ENCODE peak calls at places on chromosomes 4 and X, in seven cellular contexts. G is psoas muscle; E is CD8-positive, alpha-beta T cell; J is kidney epithelial cell; X is transverse colon; H is stomach; I is right atrium auricular region. B is an unnamed sample.

GRCh38 chr4:110518889-110519490 is 43.0 kb downstream of the ENPEP start:
- DNase-seq in E (no peak), J (no peak), H (no peak), X (peak; percentile 14), G (no peak), I (no peak), B (no peak)

GRCh38 chr4:184345573-184345922 is 127.9 kb upstream of the ENPP6 start:
- DNase-seq in X (no peak), I (peak; percentile 81), E (no peak), J (no peak), G (peak; percentile 87), H (no peak), B (no peak)

GRCh38 chr4:76658231-76659102 is 223.4 kb downstream of the SHROOM3 start:
- DNase-seq in X (no peak), G (no peak), H (no peak), E (no peak), J (peak; percentile 66), I (no peak), B (peak; percentile 84)

GRCh38 chr4:10172278-10173038 is 55.9 kb upstream of the WDR1 start:
- DNase-seq in H (no peak), X (no peak), I (no peak), J (no peak), E (no peak), G (no peak), B (no peak)

GRCh38 chr4:36138221-36138620 is 106.1 kb downstream of the ARAP2 start:
- DNase-seq in X (no peak), J (no peak), I (no peak), E (no peak), H (no peak), G (no peak), B (no peak)

GRCh38 chrX:64093761-64094160 is 111.7 kb downstream of the AMER1 start:
- DNase-seq in G (no peak), J (no peak), E (no peak), I (no peak), H (no peak), X (no peak), B (no peak)

GRCh38 chrX:31021537-31021936 is 50.3 kb downstream of the FTHL17 start:
- DNase-seq in H (no peak), X (no peak), J (no peak), I (no peak), E (no peak), G (no peak), B (no peak)

GRCh38 chr4:113826431-113826830 is 64.9 kb upstream of the CAMK2D start:
- DNase-seq in X (no peak), H (no peak), J (no peak), E (no peak), I (no peak), G (no peak), B (no peak)

GRCh38 chr4:152586668-152587067 is 50.8 kb upstream of the FBXW7 start:
- DNase-seq in X (no peak), E (no peak), H (no peak), G (no peak), J (no peak), I (no peak), B (no peak)

GRCh38 chrX:102744307-102744706 is 23.8 kb downstream of the GPRASP3 start:
- DNase-seq in G (no peak), J (no peak), E (no peak), H (no peak), I (no peak), X (no peak), B (no peak)

GRCh38 chr4:13892739-13893105 is 265.2 kb upstream of the BOD1L1 start:
- DNase-seq in H (no peak), G (no peak), E (no peak), X (no peak), J (no peak), I (no peak), B (no peak)

GRCh38 chr4:153794001-153794400 is 5.1 kb upstream of the SFRP2 start:
- DNase-seq in E (no peak), G (no peak), I (no peak), H (no peak), J (no peak), X (no peak), B (no peak)

GRCh38 chrX:103017542-103017941 is 46.4 kb downstream of the BEX1 start:
- DNase-seq in X (no peak), I (no peak), G (no peak), H (no peak), J (no peak), E (no peak), B (no peak)

GRCh38 chrX:12965390-12965940 is 9.4 kb upstream of the TMSB4X start:
- DNase-seq in J (no peak), H (no peak), X (no peak), I (no peak), G (no peak), E (no peak), B (no peak)

GRCh38 chr4:122129061-122129460 is 23.1 kb upstream of the BLTP1 start:
- DNase-seq in H (no peak), G (no peak), I (no peak), J (no peak), X (no peak), E (no peak), B (no peak)

GRCh38 chrX:23434356-23434884 is 99.8 kb downstream of the PTCHD1 start:
- DNase-seq in G (peak; percentile 89), I (peak; percentile 82), X (peak; percentile 46), H (peak; percentile 84), J (no peak), E (no peak), B (no peak)

GRCh38 chrX:23699636-23700194 is 32.4 kb downstream of the PRDX4 start:
- DNase-seq in X (no peak), I (peak; percentile 63), E (no peak), J (no peak), G (no peak), H (no peak), B (no peak)

GRCh38 chr4:164446516-164446915 is 307.4 kb upstream of the SMIM31 start:
- DNase-seq in J (peak; percentile 14), E (no peak), H (no peak), G (no peak), X (no peak), I (no peak), B (no peak)

DNA sequence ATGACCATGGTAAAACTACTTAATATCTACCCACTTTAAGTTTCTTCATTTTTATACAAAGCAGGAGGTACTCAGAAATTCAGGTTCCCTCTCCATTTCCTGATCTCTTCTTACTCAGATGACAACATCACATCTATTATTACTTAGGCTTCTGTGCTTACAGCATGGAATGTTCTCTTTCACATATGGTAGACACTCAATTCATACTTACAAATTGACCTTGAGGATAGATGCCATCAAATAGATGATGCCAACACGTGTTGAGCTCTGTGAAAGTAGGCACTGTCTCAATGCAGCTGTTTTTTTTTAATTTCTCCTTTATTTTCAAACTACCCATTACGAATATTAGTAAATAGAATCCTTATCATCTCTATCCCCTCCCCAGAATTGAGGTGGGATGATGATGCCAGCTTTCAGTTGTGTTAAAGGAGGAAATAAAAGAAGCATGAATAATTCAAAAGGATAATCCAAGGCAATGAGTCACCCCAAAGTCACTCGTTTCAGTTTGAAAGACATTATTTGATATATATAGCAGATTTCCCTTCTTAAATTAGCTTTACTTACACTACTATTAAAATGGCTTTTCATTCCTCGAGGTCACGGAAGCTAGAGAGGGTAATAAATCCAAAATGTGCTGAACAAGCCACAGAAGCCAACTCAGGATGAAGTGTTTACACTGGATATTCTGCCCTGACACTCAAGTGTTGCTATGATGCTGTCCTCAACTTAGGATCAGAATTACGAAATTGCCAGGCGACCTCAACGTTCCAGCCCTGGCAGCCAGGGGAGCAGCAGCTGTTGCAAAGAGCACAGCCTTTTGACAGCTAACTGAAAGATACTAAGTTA is 124.2 kb upstream of the EOLA2 start:
- DNase-seq in I (peak; percentile 64), X (peak; percentile 11), J (no peak), G (peak; percentile 80), H (no peak), E (no peak), B (peak; percentile 77)
- H3K4me3 ChIP-seq in I (no peak overlapping the region), X (no peak overlapping the region), J (no peak overlapping the region), G (no peak overlapping the region), H (no peak overlapping the region), E (no peak overlapping the region), B (no peak overlapping the region)

GRCh38 chrX:41802958-41803357 is 79.0 kb downstream of the GPR82 start:
- DNase-seq in H (no peak), G (no peak), J (no peak), E (no peak), I (no peak), X (no peak), B (no peak)
- TF ChIP-seq CTCF in H (no peak), G (peak; percentile 8), J (no peak), E (no peak), I (no peak), X (no peak), B (no peak)

GRCh38 chr4:5895287-5895686 is 2.4 kb upstream of the CRMP1 start:
- DNase-seq in H (no peak), J (no peak), E (no peak), X (no peak), G (no peak), I (no peak), B (no peak)

GRCh38 chr4:5900844-5901243 is 8.0 kb upstream of the CRMP1 start:
- DNase-seq in I (no peak), H (no peak), J (no peak), X (no peak), G (no peak), E (no peak), B (no peak)

GRCh38 chr4:5899396-5899795 is 6.5 kb upstream of the CRMP1 start:
- DNase-seq in E (no peak), G (no peak), H (no peak), X (no peak), I (no peak), J (no peak), B (no peak)

GRCh38 chr4:5899881-5900280 is 7.0 kb upstream of the CRMP1 start:
- DNase-seq in I (no peak), H (no peak), X (no peak), G (no peak), E (no peak), J (no peak), B (no peak)

GRCh38 chr4:5897674-5898073 is 4.8 kb upstream of the CRMP1 start:
- DNase-seq in X (no peak), I (no peak), H (no peak), G (no peak), J (no peak), E (no peak), B (no peak)
- H3K27me3 ChIP-seq in X (peaks cover 60% of the 10 kb centered on the region), I (no peaks in the 10 kb centered on the region), H (peaks cover 91% of the 10 kb centered on the region), G (peaks cover 50% of the 10 kb centered on the region), J (peaks cover 34% of the 10 kb centered on the region), E (no peaks in the 10 kb centered on the region), B (peaks cover 19% of the 10 kb centered on the region)

DNA sequence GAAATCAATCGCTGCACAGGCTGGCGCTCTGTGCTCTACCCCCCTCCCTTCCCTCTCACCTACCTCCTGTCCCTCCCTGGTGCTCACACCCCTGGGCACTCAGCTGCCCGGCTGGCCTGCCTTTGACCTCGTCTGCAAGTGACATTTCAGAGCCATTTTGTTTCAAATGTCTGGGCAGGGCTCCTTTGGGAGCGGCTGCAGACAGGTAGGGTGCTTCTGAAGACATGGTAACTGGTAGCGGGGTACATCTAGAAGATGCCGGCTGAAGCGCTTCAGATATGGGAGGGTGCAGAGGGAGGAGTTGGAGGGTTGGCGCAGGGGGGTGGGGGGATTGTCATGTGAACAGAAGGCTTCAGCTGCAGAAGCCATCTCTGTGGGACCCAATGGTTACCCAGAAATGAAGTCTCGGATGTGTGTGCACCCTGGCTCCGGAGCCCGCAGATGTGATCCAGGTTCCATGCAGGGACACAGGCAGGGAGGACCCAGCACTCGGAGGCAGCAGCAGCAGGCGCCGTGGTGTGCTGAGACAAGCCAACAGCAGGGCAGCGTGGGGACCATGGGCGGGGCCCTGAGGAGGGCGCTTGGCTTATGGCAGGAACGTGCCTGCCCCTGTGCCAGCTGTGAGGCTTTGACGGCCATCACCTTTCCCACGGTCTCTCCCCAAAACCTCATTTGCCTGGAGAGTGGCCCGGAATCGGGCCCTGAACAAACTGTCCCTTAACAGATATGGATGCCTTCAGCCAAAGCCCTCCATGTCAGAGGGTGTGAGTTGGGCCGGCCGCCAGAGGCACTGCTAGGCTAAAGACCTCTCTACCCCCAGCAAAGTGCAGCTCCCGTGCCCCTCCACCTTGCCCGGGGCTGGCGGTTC is 7.6 kb upstream of the DUSP9 start:
- DNase-seq in J (no peak), E (no peak), H (peak; percentile 20), I (no peak), G (peak; percentile 31), X (no peak), B (no peak)
- H3K4me3 ChIP-seq in J (no peak overlapping the region), E (no peak overlapping the region), H (no peak overlapping the region), I (no peak overlapping the region), G (no peak overlapping the region), X (no peak overlapping the region), B (no peak overlapping the region)